ENCODE peak calls at places on chromosomes 2 and 18, in nine cellular contexts. One of them, this sample, is unnamed.
A peak's percentile ranks its signal among the peaks of the same experiment; 100 is the strongest.

GRCh38 chr18:62976227-62976626 is 260.9 kb downstream of the PHLPP1 start:
- DNase-seq in HTR-8/SVneo: no peak
- DNase-seq in activated T-helper 1 cell treated with Interleukin-2 at 50 U/mL for 16 hours: no peak
- DNase-seq in endothelial cell of umbilical vein: no peak
- DNase-seq in lower leg skin: no peak
- DNase-seq in A172: no peak
- DNase-seq in GDM1: no peak
- DNase-seq in pancreas: no peak
- DNase-seq in NCI-H774: peak; percentile 14
- DNase-seq in this sample: no peak

GRCh38 chr2:109133746-109134145 is 4.7 kb downstream of the SH3RF3 start:
- DNase-seq in HTR-8/SVneo: no peak
- DNase-seq in NCI-H774: no peak
- DNase-seq in pancreas: no peak
- DNase-seq in activated T-helper 1 cell treated with Interleukin-2 at 50 U/mL for 16 hours: no peak
- DNase-seq in GDM1: no peak
- DNase-seq in lower leg skin: peak; percentile 20
- DNase-seq in A172: no peak
- DNase-seq in endothelial cell of umbilical vein: no peak
- DNase-seq in this sample: no peak

GRCh38 chr2:133241231-133241575 is 327.1 kb downstream of the NCKAP5 start:
- DNase-seq in pancreas: no peak
- DNase-seq in A172: no peak
- DNase-seq in activated T-helper 1 cell treated with Interleukin-2 at 50 U/mL for 16 hours: no peak
- DNase-seq in NCI-H774: no peak
- DNase-seq in endothelial cell of umbilical vein: no peak
- DNase-seq in GDM1: no peak
- DNase-seq in lower leg skin: no peak
- DNase-seq in HTR-8/SVneo: no peak
- DNase-seq in this sample: no peak

GRCh38 chr2:157732596-157732995 is 103.9 kb upstream of the ACVR1C start:
- DNase-seq in lower leg skin: no peak
- DNase-seq in activated T-helper 1 cell treated with Interleukin-2 at 50 U/mL for 16 hours: no peak
- DNase-seq in pancreas: no peak
- DNase-seq in GDM1: no peak
- DNase-seq in endothelial cell of umbilical vein: no peak
- DNase-seq in HTR-8/SVneo: no peak
- DNase-seq in A172: peak; percentile 47
- DNase-seq in NCI-H774: no peak
- DNase-seq in this sample: no peak

GRCh38 chr2:44769349-44770005 is 172.0 kb upstream of the SIX3 start:
- DNase-seq in GDM1: no peak
- DNase-seq in lower leg skin: no peak
- DNase-seq in endothelial cell of umbilical vein: no peak
- DNase-seq in HTR-8/SVneo: no peak
- DNase-seq in activated T-helper 1 cell treated with Interleukin-2 at 50 U/mL for 16 hours: no peak
- DNase-seq in NCI-H774: no peak
- DNase-seq in pancreas: no peak
- DNase-seq in A172: no peak
- DNase-seq in this sample: no peak

GRCh38 chr2:102301867-102302362 is 9.4 kb upstream of the IL1RL1 start:
- DNase-seq in HTR-8/SVneo: no peak
- DNase-seq in NCI-H774: no peak
- DNase-seq in GDM1: peak; percentile 21
- DNase-seq in endothelial cell of umbilical vein: peak; percentile 51
- DNase-seq in lower leg skin: no peak
- DNase-seq in activated T-helper 1 cell treated with Interleukin-2 at 50 U/mL for 16 hours: peak; percentile 12
- DNase-seq in pancreas: no peak
- DNase-seq in A172: peak; percentile 2
- DNase-seq in this sample: peak; percentile 81

GRCh38 chr2:191369034-191369433 is 123.8 kb downstream of the MYO1B start:
- DNase-seq in HTR-8/SVneo: no peak
- DNase-seq in lower leg skin: no peak
- DNase-seq in NCI-H774: no peak
- DNase-seq in A172: no peak
- DNase-seq in pancreas: no peak
- DNase-seq in activated T-helper 1 cell treated with Interleukin-2 at 50 U/mL for 16 hours: no peak
- DNase-seq in GDM1: no peak
- DNase-seq in endothelial cell of umbilical vein: peak; percentile 13
- DNase-seq in this sample: peak; percentile 23

GRCh38 chr18:21085579-21086161 is 25.9 kb downstream of the ROCK1 start:
- DNase-seq in lower leg skin: no peak
- DNase-seq in endothelial cell of umbilical vein: no peak
- DNase-seq in NCI-H774: no peak
- DNase-seq in pancreas: no peak
- DNase-seq in GDM1: no peak
- DNase-seq in A172: no peak
- DNase-seq in activated T-helper 1 cell treated with Interleukin-2 at 50 U/mL for 16 hours: no peak
- DNase-seq in HTR-8/SVneo: no peak
- DNase-seq in this sample: no peak

GRCh38 chr2:12965540-12966269 is 249.0 kb downstream of the TRIB2 start:
- DNase-seq in pancreas: no peak
- DNase-seq in activated T-helper 1 cell treated with Interleukin-2 at 50 U/mL for 16 hours: no peak
- DNase-seq in endothelial cell of umbilical vein: peak; percentile 84
- DNase-seq in HTR-8/SVneo: peak; percentile 49
- DNase-seq in GDM1: peak; percentile 2
- DNase-seq in A172: peak; percentile 76
- DNase-seq in NCI-H774: no peak
- DNase-seq in lower leg skin: no peak
- DNase-seq in this sample: peak; percentile 77

GRCh38 chr2:197675711-197676188 is 363 bp upstream of the RFTN2 start:
- DNase-seq in HTR-8/SVneo: no peak
- DNase-seq in activated T-helper 1 cell treated with Interleukin-2 at 50 U/mL for 16 hours: no peak
- DNase-seq in NCI-H774: no peak
- DNase-seq in A172: no peak
- DNase-seq in GDM1: no peak
- DNase-seq in pancreas: no peak
- DNase-seq in lower leg skin: no peak
- DNase-seq in endothelial cell of umbilical vein: peak; percentile 88
- DNase-seq in this sample: no peak

GRCh38 chr18:12046751-12047335 is 46.8 kb upstream of the ANKRD62 start:
- DNase-seq in pancreas: peak; percentile 15
- DNase-seq in activated T-helper 1 cell treated with Interleukin-2 at 50 U/mL for 16 hours: no peak
- DNase-seq in A172: no peak
- DNase-seq in endothelial cell of umbilical vein: no peak
- DNase-seq in HTR-8/SVneo: no peak
- DNase-seq in GDM1: no peak
- DNase-seq in NCI-H774: no peak
- DNase-seq in lower leg skin: peak; percentile 75
- DNase-seq in this sample: no peak

GRCh38 chr2:198641161-198641560 is 816.6 kb downstream of the SATB2 start:
- DNase-seq in endothelial cell of umbilical vein: no peak
- DNase-seq in lower leg skin: no peak
- DNase-seq in NCI-H774: no peak
- DNase-seq in pancreas: no peak
- DNase-seq in HTR-8/SVneo: no peak
- DNase-seq in A172: no peak
- DNase-seq in activated T-helper 1 cell treated with Interleukin-2 at 50 U/mL for 16 hours: no peak
- DNase-seq in GDM1: no peak
- DNase-seq in this sample: no peak

GRCh38 chr2:19329445-19329844 is 29.0 kb downstream of the OSR1 start:
- DNase-seq in A172: no peak
- DNase-seq in pancreas: no peak
- DNase-seq in NCI-H774: no peak
- DNase-seq in lower leg skin: no peak
- DNase-seq in HTR-8/SVneo: no peak
- DNase-seq in GDM1: no peak
- DNase-seq in endothelial cell of umbilical vein: no peak
- DNase-seq in activated T-helper 1 cell treated with Interleukin-2 at 50 U/mL for 16 hours: no peak
- DNase-seq in this sample: no peak

GRCh38 chr2:107364361-107364950 is 462.2 kb upstream of the RGPD4 start:
- DNase-seq in A172: no peak
- DNase-seq in NCI-H774: no peak
- DNase-seq in endothelial cell of umbilical vein: no peak
- DNase-seq in GDM1: no peak
- DNase-seq in pancreas: no peak
- DNase-seq in activated T-helper 1 cell treated with Interleukin-2 at 50 U/mL for 16 hours: no peak
- DNase-seq in lower leg skin: no peak
- DNase-seq in HTR-8/SVneo: no peak
- DNase-seq in this sample: no peak

GRCh38 chr2:163044116-163044515 is 205.5 kb upstream of the KCNH7 start:
- DNase-seq in GDM1: no peak
- DNase-seq in lower leg skin: no peak
- DNase-seq in A172: no peak
- DNase-seq in endothelial cell of umbilical vein: no peak
- DNase-seq in pancreas: no peak
- DNase-seq in HTR-8/SVneo: no peak
- DNase-seq in NCI-H774: peak; percentile 28
- DNase-seq in activated T-helper 1 cell treated with Interleukin-2 at 50 U/mL for 16 hours: no peak
- DNase-seq in this sample: no peak

GRCh38 chr2:166365803-166366420 is 9.8 kb downstream of the SCN9A start:
- DNase-seq in A172: no peak
- DNase-seq in endothelial cell of umbilical vein: no peak
- DNase-seq in NCI-H774: no peak
- DNase-seq in lower leg skin: no peak
- DNase-seq in GDM1: no peak
- DNase-seq in pancreas: peak; percentile 39
- DNase-seq in activated T-helper 1 cell treated with Interleukin-2 at 50 U/mL for 16 hours: no peak
- DNase-seq in HTR-8/SVneo: no peak
- DNase-seq in this sample: peak; percentile 23

GRCh38 chr2:1203772-1204171 is 209.5 kb upstream of the TPO start:
- DNase-seq in GDM1: no peak
- DNase-seq in lower leg skin: no peak
- DNase-seq in activated T-helper 1 cell treated with Interleukin-2 at 50 U/mL for 16 hours: no peak
- DNase-seq in NCI-H774: no peak
- DNase-seq in endothelial cell of umbilical vein: no peak
- DNase-seq in pancreas: no peak
- DNase-seq in A172: no peak
- DNase-seq in HTR-8/SVneo: no peak
- DNase-seq in this sample: no peak

GRCh38 chr2:101149241-101150192 is 1.7 kb downstream of the TBC1D8 start:
- DNase-seq in HTR-8/SVneo: no peak
- DNase-seq in NCI-H774: no peak
- DNase-seq in lower leg skin: no peak
- DNase-seq in A172: no peak
- DNase-seq in endothelial cell of umbilical vein: peak; percentile 29
- DNase-seq in activated T-helper 1 cell treated with Interleukin-2 at 50 U/mL for 16 hours: no peak
- DNase-seq in GDM1: no peak
- DNase-seq in pancreas: peak; percentile 54
- DNase-seq in this sample: peak; percentile 83

GRCh38 chr2:58918138-58918537 is 677.0 kb upstream of the FANCL start:
- DNase-seq in HTR-8/SVneo: no peak
- DNase-seq in lower leg skin: no peak
- DNase-seq in endothelial cell of umbilical vein: no peak
- DNase-seq in GDM1: no peak
- DNase-seq in pancreas: no peak
- DNase-seq in NCI-H774: no peak
- DNase-seq in activated T-helper 1 cell treated with Interleukin-2 at 50 U/mL for 16 hours: no peak
- DNase-seq in A172: no peak
- DNase-seq in this sample: no peak

This sample was measured in KBM-7.